ENCODE peak calls at places on chromosomes 5 and 9, in four cellular contexts. H is WTC11; M is stimulated activated CD4-positive, alpha-beta T cell treated with anti-CD3 and anti-CD28 coated beads, Interleukin-15, amount 100 ng/mL, for 1 hour; N is CD4-positive, alpha-beta memory T cell. E is an unnamed sample.
A peak's percentile ranks its signal among the peaks of the same experiment; 100 is the strongest.

GRCh38 chr9:127183814-127184582 is 61.6 kb upstream of the ANGPTL2 start:
- DNase-seq in H (no peak), M (no peak), N (no peak), E (no peak)

GRCh38 chr5:105639068-105639467 is 2031.7 kb downstream of the EFNA5 start:
- DNase-seq in H (peak; percentile 73), M (no peak), N (no peak), E (no peak)

GRCh38 chr5:158198636-158199035 is 339.7 kb upstream of the CLINT1 start:
- DNase-seq in H (no peak), M (no peak), N (no peak), E (no peak)

GRCh38 chr9:38154501-38155421 is 85.7 kb upstream of the SHB start:
- DNase-seq in H (no peak), M (no peak), N (no peak), E (no peak)

GRCh38 chr5:141915881-141916336 is 7.8 kb upstream of the DELE1 start:
- DNase-seq in H (peak; percentile 34), M (no peak), N (no peak), E (no peak)

GRCh38 chr5:1786621-1787471 is 12.8 kb downstream of the MRPL36 start:
- DNase-seq in H (no peak), M (no peak), N (no peak), E (no peak)

GRCh38 chr5:15807861-15808260 is 307.9 kb downstream of the FBXL7 start:
- DNase-seq in H (peak; percentile 22), M (no peak), N (no peak), E (no peak)

GRCh38 chr9:133950916-133951231 is 41.2 kb downstream of the VAV2 start:
- DNase-seq in H (no peak), M (no peak), N (no peak), E (no peak)

GRCh38 chr9:75108571-75108970 is 20.3 kb downstream of the OSTF1 start:
- DNase-seq in H (no peak), M (no peak), N (no peak), E (no peak)

GRCh38 chr5:88606626-88607025 is 276.4 kb downstream of the MEF2C start:
- DNase-seq in H (no peak), M (no peak), N (no peak), E (no peak)

GRCh38 chr9:132609829-132610228 is 27.4 kb downstream of the BARHL1 start:
- DNase-seq in H (no peak), M (no peak), N (no peak), E (peak; percentile 44)

GRCh38 chr5:72276219-72276752 is 43.8 kb downstream of the MRPS27 start:
- DNase-seq in H (no peak), M (no peak), N (no peak), E (no peak)

GRCh38 chr9:122251351-122251750 is 13.3 kb downstream of the RBM18 start:
- DNase-seq in H (no peak), M (no peak), N (no peak), E (no peak)

GRCh38 chr5:120678279-120678678 is 214.2 kb downstream of the PRR16 start:
- DNase-seq in H (no peak), M (no peak), N (no peak), E (no peak)

GRCh38 chr5:60883229-60883628 is 39.2 kb upstream of the ELOVL7 start:
- DNase-seq in H (no peak), M (no peak), N (no peak), E (no peak)

GRCh38 chr5:26578002-26578401 is 460.4 kb downstream of the CDH9 start:
- DNase-seq in H (no peak), M (no peak), N (no peak), E (no peak)

GRCh38 chr9:117205806-117206205 is 209.1 kb downstream of the ASTN2 start:
- DNase-seq in H (no peak), M (no peak), N (no peak), E (no peak)

GRCh38 chr9:133935328-133936040 is 56.6 kb downstream of the VAV2 start:
- DNase-seq in H (no peak), M (no peak), N (no peak), E (no peak)

GRCh38 chr5:112975721-112976431 is 722 bp upstream of the DCP2 start:
- DNase-seq in H (no peak), M (no peak), N (peak; percentile 1), E (no peak)

GRCh38 chr5:65862384-65862783 is 64.0 kb upstream of the ERBIN start:
- DNase-seq in H (no peak), M (no peak), N (no peak), E (no peak)

GRCh38 chr9:85741112-85741874 is 461 bp downstream of the AGTPBP1 start:
- DNase-seq in H (peak; percentile 61), M (peak; percentile 16), N (peak; percentile 73), E (no peak)

GRCh38 chr5:38926121-38926520 is 80.3 kb downstream of the OSMR start:
- DNase-seq in H (no peak), M (no peak), N (no peak), E (no peak)

GRCh38 chr9:106075568-106075967 is 381.2 kb downstream of the TMEM38B start:
- DNase-seq in H (no peak), M (no peak), N (no peak), E (no peak)

GRCh38 chr9:91897201-91897600 is 52.8 kb downstream of the ROR2 start:
- DNase-seq in H (no peak), M (no peak), N (no peak), E (no peak)

GRCh38 chr5:143456952-143457547 is 53.6 kb upstream of the NR3C1 start:
- DNase-seq in H (no peak), M (no peak), N (no peak), E (no peak)

GRCh38 chr5:144451187-144451973 is 280.7 kb downstream of the KCTD16 start:
- DNase-seq in H (no peak), M (no peak), N (no peak), E (no peak)

GRCh38 chr5:68479524-68479923 is 264.0 kb downstream of the PIK3R1 start:
- DNase-seq in H (no peak), M (no peak), N (no peak), E (no peak)

GRCh38 chr5:74017786-74018211 is 391.8 kb downstream of the ARHGEF28 start:
- DNase-seq in H (no peak), M (no peak), N (no peak), E (no peak)

GRCh38 chr9:108297025-108297424 is 558.8 kb downstream of the ACTL7B start:
- DNase-seq in H (no peak), M (no peak), N (no peak), E (peak; percentile 88)

GRCh38 chr5:133271606-133272005 is 219.8 kb downstream of the HSPA4 start:
- DNase-seq in H (no peak), M (no peak), N (no peak), E (no peak)

GRCh38 chr9:112753725-112754124 is 3.2 kb downstream of the SNX30 start:
- DNase-seq in H (no peak), M (no peak), N (no peak), E (no peak)

GRCh38 chr9:134971196-134971595 is 53.5 kb upstream of the FCN1 start:
- DNase-seq in H (no peak), M (no peak), N (no peak), E (no peak)

GRCh38 chr9:38432922-38433510 is 8.8 kb upstream of the IGFBPL1 start:
- DNase-seq in H (no peak), M (no peak), N (peak; percentile 15), E (peak; percentile 11)

GRCh38 chr9:106878943-106879916 is 16.3 kb downstream of the ZNF462 start:
- DNase-seq in H (no peak), M (no peak), N (no peak), E (peak; percentile 67)

GRCh38 chr5:150706776-150707390 is 6.0 kb upstream of the RBM22 start:
- DNase-seq in H (no peak), M (no peak), N (no peak), E (no peak)

GRCh38 chr5:61884242-61884855 is 421.7 kb upstream of the KIF2A start:
- DNase-seq in H (no peak), M (no peak), N (no peak), E (no peak)

GRCh38 chr5:83608122-83608521 is 112.5 kb downstream of the HAPLN1 start:
- DNase-seq in H (peak; percentile 63), M (no peak), N (no peak), E (no peak)

E was measured in AG09319.